ENCODE peak calls at places on chromosomes 1 and 21, in five cellular contexts. S, X, I, C and T are unnamed samples.

GRCh38 chr1:58818075-58818474 is 34.2 kb upstream of the JUN start:
- DNase-seq in S (no peak), X (peak), I (no peak), C (peak), T (no peak)

GRCh38 chr1:53294557-53294956 is 33.3 kb downstream of the LRP8 start:
- DNase-seq in C (peak), X (peak), S (peak), I (no peak), T (no peak)

GRCh38 chr1:157948547-157949152 is 44.8 kb upstream of the KIRREL1 start:
- DNase-seq in C (peak), X (no peak), S (no peak), I (peak), T (no peak)

GRCh38 chr1:155871390-155871789 is 12.0 kb downstream of the SYT11 start:
- DNase-seq in X (no peak), I (no peak), S (no peak), C (no peak), T (no peak)

GRCh38 chr1:206704239-206704638 is 19.5 kb downstream of the MAPKAPK2 start:
- DNase-seq in I (peak), S (no peak), X (no peak), C (no peak), T (no peak)

GRCh38 chr1:26959722-26960624 is at the start of gene KDF1:
- DNase-seq in C (peak), S (peak), X (no peak), I (no peak), T (no peak)

GRCh38 chr1:36922593-36923251 is 111.6 kb downstream of the GRIK3 start:
- DNase-seq in C (no peak), X (no peak), S (no peak), I (no peak), T (no peak)

GRCh38 chr1:165900576-165901380 is 73.4 kb downstream of the UCK2 start:
- DNase-seq in X (no peak), S (no peak), I (no peak), C (no peak), T (no peak)

GRCh38 chr21:42557420-42557819 is 43.8 kb downstream of the SLC37A1 start:
- DNase-seq in S (no peak), I (no peak), C (no peak), X (no peak), T (no peak)

GRCh38 chr1:35408925-35409324 is 140.4 kb downstream of the ZMYM4 start:
- DNase-seq in C (no peak), I (no peak), X (no peak), S (no peak), T (no peak)

GRCh38 chr1:168689726-168690602 is 39.0 kb downstream of the DPT start:
- DNase-seq in C (peak), I (no peak), S (no peak), X (no peak), T (no peak)

GRCh38 chr1:36397083-36397377 is 678 bp downstream of the LSM10 start:
- DNase-seq in S (no peak), C (no peak), I (no peak), X (no peak), T (no peak)

GRCh38 chr1:206687915-206688442 is 3.3 kb downstream of the MAPKAPK2 start:
- DNase-seq in S (no peak), X (no peak), I (no peak), C (no peak), T (no peak)

GRCh38 chr1:111669268-111669667 is 49.7 kb downstream of the RAP1A start:
- DNase-seq in C (no peak), X (no peak), I (no peak), S (no peak), T (no peak)

GRCh38 chr1:173134800-173135199 is 72.3 kb downstream of the TNFSF4 start:
- DNase-seq in S (no peak), C (no peak), I (no peak), X (no peak), T (no peak)

GRCh38 chr1:204623894-204624361 is 61.6 kb downstream of the LRRN2 start:
- DNase-seq in X (no peak), C (peak), S (no peak), I (no peak), T (no peak)

GRCh38 chr1:202143768-202144509 is 598 bp downstream of the ARL8A start:
- DNase-seq in C (no peak), S (no peak), X (no peak), I (no peak), T (no peak)

GRCh38 chr1:78533536-78533935 is 42.8 kb downstream of the PTGFR start:
- DNase-seq in S (no peak), I (no peak), X (no peak), C (no peak), T (no peak)

GRCh38 chr1:232317336-232317735 is 312.6 kb downstream of the SIPA1L2 start:
- DNase-seq in S (no peak), I (no peak), C (no peak), X (no peak), T (peak)

GRCh38 chr21:35144978-35145377 is 95.9 kb upstream of the RUNX1 start:
- DNase-seq in X (no peak), I (no peak), S (no peak), C (no peak), T (no peak)

GRCh38 chr1:181126871-181127587 is 38.5 kb downstream of the IER5 start:
- DNase-seq in I (peak), X (no peak), S (no peak), C (peak), T (no peak)

GRCh38 chr21:21722736-21723135 is 724.5 kb downstream of the NCAM2 start:
- DNase-seq in I (no peak), X (no peak), S (no peak), C (no peak), T (no peak)

GRCh38 chr1:239303289-239303688 is 83.1 kb upstream of the CHRM3 start:
- DNase-seq in S (no peak), I (no peak), C (no peak), X (no peak), T (no peak)

GRCh38 chr1:33181906-33182305 is at the start of gene TRIM62:
- DNase-seq in I (peak), S (peak), X (no peak), C (peak), T (no peak)

GRCh38 chr1:241716915-241717651 is 65.0 kb downstream of the WDR64 start:
- DNase-seq in I (no peak), X (no peak), S (no peak), C (peak), T (no peak)

GRCh38 chr1:92076363-92076762 is 1.2 kb upstream of the SETSIP start:
- DNase-seq in I (no peak), X (no peak), S (no peak), C (no peak), T (no peak)

GRCh38 chr1:150973826-150974579 is 632 bp downstream of the CERS2 start:
- DNase-seq in I (peak), S (peak), C (peak), X (no peak), T (no peak)

GRCh38 chr21:46399129-46399528 is 59.6 kb upstream of the DIP2A start:
- DNase-seq in X (no peak), C (no peak), I (no peak), S (no peak), T (no peak)

GRCh38 chr1:240314845-240315746 is 223.4 kb downstream of the FMN2 start:
- DNase-seq in S (no peak), I (no peak), C (no peak), X (no peak), T (no peak)

GRCh38 chr1:231219422-231220401 is 21.3 kb upstream of the GNPAT start:
- DNase-seq in C (no peak), S (no peak), I (no peak), X (no peak), T (no peak)

GRCh38 chr1:227544067-227544655 is 19.2 kb upstream of the ZNF678 start:
- DNase-seq in X (no peak), C (no peak), S (no peak), I (no peak), T (no peak)

GRCh38 chr1:213457097-213457680 is 406.1 kb downstream of the RPS6KC1 start:
- DNase-seq in X (no peak), C (no peak), I (no peak), S (no peak), T (no peak)

GRCh38 chr1:156851779-156852413 is 7.0 kb downstream of the INSRR start:
- DNase-seq in X (no peak), I (no peak), S (no peak), C (no peak), T (no peak)

GRCh38 chr21:46193829-46194373 is 9.6 kb upstream of the SPATC1L start:
- DNase-seq in C (no peak), X (no peak), S (no peak), I (no peak), T (no peak)

GRCh38 chr1:99647460-99647859 is 1.5 kb downstream of the PALMD start:
- DNase-seq in I (peak), S (no peak), C (no peak), X (no peak), T (no peak)

GRCh38 chr1:52423055-52423454 is 18.7 kb downstream of the PRPF38A start:
- DNase-seq in C (no peak), X (no peak), I (no peak), S (no peak), T (no peak)

GRCh38 chr1:214429951-214430742 is 121.3 kb downstream of the PTPN14 start:
- DNase-seq in S (no peak), I (no peak), C (no peak), X (no peak), T (no peak)